ENCODE peak calls at places on chromosomes 16 and 17, in five cellular contexts. P is GM12892, W is heart left ventricle, T is uterus, N is adrenal gland. K is an unnamed sample.

GRCh38 chr17:11557727-11558452 is 40.4 kb upstream of the DNAH9 start:
- DNase-seq in N (no peak), W (no peak), T (no peak), P (no peak), K (peak)

GRCh38 chr16:86517652-86518258 is 7.4 kb downstream of the FOXF1 start:
- DNase-seq in T (peak), N (peak), W (peak), P (no peak), K (peak)

GRCh38 chr16:88785106-88785924 is at the start of gene PIEZO1:
- DNase-seq in N (peak), W (peak), P (peak), T (peak), K (no peak)

GRCh38 chr17:82751171-82751570 is 694 bp upstream of the TBCD start:
- DNase-seq in W (no peak), P (no peak), N (peak), T (no peak), K (no peak)

GRCh38 chr17:67322039-67322787 is 44.2 kb downstream of the PSMD12 start:
- DNase-seq in N (no peak), W (no peak), P (no peak), T (no peak), K (no peak)

GRCh38 chr17:45096141-45096540 is 35.0 kb downstream of the NMT1 start:
- DNase-seq in P (no peak), N (peak), T (no peak), W (no peak), K (no peak)

GRCh38 chr16:79288046-79288445 is 312.5 kb downstream of the MAF start:
- DNase-seq in P (no peak), W (no peak), N (no peak), T (no peak), K (no peak)

GRCh38 chr17:51439395-51440229 is 179.3 kb downstream of the UTP18 start:
- DNase-seq in W (no peak), T (no peak), N (no peak), P (no peak), K (peak)

GRCh38 chr16:86661715-86662114 is 83.4 kb downstream of the FOXL1 start:
- DNase-seq in N (no peak), T (no peak), W (no peak), P (no peak), K (no peak)

GRCh38 chr17:72467841-72468653 is 347.2 kb downstream of the SOX9 start:
- DNase-seq in N (peak), W (no peak), T (no peak), P (no peak), K (no peak)

GRCh38 chr17:22460461-22461063 is 768.2 kb downstream of the KCNJ18 start:
- DNase-seq in W (no peak), T (no peak), P (no peak), N (no peak), K (no peak)

GRCh38 chr17:50845260-50846147 is 10.1 kb downstream of the WFIKKN2 start:
- DNase-seq in W (peak), N (no peak), P (no peak), T (no peak), K (no peak)

GRCh38 chr16:66081967-66082366 is 284.5 kb upstream of the CDH5 start:
- DNase-seq in T (no peak), W (no peak), N (no peak), P (no peak), K (peak)

GRCh38 chr17:62093188-62094155 is 28.4 kb upstream of the MED13 start:
- DNase-seq in N (peak), T (no peak), W (no peak), P (peak), K (no peak)

GRCh38 chr17:68449021-68449739 is 8.1 kb downstream of the WIPI1 start:
- DNase-seq in W (no peak), P (no peak), N (no peak), T (no peak), K (no peak)

GRCh38 chr17:34556384-34556783 is 23.0 kb upstream of the TMEM132E start:
- DNase-seq in T (no peak), N (no peak), P (no peak), W (no peak), K (no peak)

GRCh38 chr17:64683791-64684190 is 21.7 kb upstream of the SMURF2 start:
- DNase-seq in W (no peak), P (no peak), T (no peak), N (no peak), K (no peak)

GRCh38 chr16:20322696-20323095 is 4.6 kb downstream of the GP2 start:
- DNase-seq in W (no peak), P (no peak), N (no peak), T (no peak), K (no peak)

GRCh38 chr17:79183221-79184158 is 108.9 kb downstream of the ENGASE start:
- DNase-seq in P (peak), W (no peak), N (no peak), T (no peak), K (no peak)

GRCh38 chr16:68345351-68345810 is 34.6 kb downstream of the PRMT7 start:
- DNase-seq in W (no peak), N (no peak), T (no peak), P (no peak), K (no peak)
- TF ChIP-seq POLR2A in W (no peak), N (no peak), T (no peak), P (no peak), K (no peak)

DNA sequence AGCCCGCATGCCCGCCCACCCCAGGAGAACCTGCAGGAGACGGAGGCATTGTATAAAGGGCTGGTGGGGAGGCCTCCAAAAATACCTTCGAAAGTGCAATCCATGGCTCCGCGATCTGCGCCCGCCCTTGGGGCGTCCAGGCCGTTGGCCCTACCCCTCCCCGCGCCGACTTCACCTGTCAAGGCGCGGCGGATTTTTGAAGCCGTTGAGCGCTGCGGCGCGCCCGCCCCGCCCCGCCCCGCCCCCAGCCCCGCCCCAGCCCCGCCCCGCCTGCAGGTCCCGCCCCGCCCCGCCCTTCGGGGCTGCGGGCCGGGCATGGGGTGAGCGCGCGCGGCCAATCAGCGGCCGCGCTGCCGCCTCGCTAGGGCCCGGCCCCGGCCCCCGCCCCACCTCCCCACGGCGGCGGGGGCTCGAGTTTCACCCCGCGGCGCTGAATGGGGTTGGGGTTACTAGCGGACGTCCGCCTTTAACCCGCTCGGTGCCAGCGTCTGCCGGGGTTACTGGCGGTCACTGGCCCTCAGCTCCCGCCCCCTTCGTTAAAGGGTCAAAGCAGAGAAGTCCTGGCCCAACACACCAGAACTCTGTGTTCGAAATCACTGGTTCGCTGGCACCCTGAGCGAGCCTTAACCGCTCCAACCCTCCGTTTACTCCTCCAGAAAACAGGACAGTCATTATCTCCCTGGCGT is 13.2 kb downstream of the SREBF1 start:
- DNase-seq in T (peak), N (peak), P (peak), W (peak), K (peak)
- TF ChIP-seq POLR2A in T (no peak), N (no peak), P (peak), W (no peak), K (no peak)

DNA sequence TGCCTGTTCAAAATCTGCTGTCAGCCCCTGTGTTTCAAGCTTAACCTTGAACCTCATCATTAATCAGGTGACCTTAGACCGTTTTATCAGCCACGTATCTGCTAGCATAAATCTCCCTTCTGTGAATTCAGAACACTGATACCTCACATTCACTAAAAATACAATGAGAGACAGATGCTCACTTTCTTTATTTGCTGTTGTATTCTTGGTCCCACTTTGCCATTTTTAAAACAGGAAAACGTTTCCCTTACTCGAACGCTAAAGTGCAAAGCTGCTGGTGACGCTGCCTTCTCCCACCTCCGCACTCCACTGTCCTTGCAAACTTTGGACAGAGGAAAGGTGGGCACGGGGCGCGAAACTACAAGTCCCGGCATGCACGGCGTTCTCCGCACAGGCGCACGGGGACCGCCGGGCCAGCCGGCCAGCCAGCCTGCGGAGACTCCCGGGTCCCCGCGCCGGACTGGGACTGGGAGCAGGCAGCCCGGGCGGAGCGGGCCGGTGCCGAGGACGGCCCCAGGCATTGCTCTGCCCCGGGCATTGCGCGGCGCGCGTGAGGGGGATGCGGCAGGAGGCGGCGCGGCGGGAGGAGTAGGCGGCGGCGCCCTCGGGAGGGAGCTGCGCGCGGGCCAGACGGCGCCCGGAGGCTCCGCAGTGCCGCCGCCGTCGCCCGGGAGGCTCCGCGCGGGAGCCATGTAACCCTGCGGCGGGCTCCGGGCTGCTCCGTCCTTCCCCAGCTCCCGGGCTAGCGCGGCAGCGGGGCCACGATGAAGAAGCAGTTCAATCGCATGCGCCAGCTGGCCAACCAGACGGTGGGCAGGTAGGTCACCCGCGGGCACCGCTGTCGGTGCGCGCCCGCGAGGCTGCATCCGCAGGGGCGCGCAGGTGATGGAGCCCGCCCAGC is at the start of gene ARHGAP44:
- DNase-seq in N (peak), P (peak), W (peak), T (peak), K (no peak)
- TF ChIP-seq POLR2A in N (no peak), P (peak), W (peak), T (peak), K (no peak)

GRCh38 chr16:72093448-72094265 is at the start of the genes DHX38 and TXNL4B:
- DNase-seq in P (peak), T (peak), N (peak), W (peak), K (peak)
- TF ChIP-seq POLR2A in P (peak), T (peak), N (peak), W (peak), K (peak)

GRCh38 chr17:4536742-4537411 is 18.3 kb downstream of the MYBBP1A start:
- DNase-seq in W (no peak), T (peak), N (peak), P (no peak), K (no peak)
- TF ChIP-seq POLR2A in W (no peak), T (no peak), N (no peak), P (no peak), K (no peak)

DNA sequence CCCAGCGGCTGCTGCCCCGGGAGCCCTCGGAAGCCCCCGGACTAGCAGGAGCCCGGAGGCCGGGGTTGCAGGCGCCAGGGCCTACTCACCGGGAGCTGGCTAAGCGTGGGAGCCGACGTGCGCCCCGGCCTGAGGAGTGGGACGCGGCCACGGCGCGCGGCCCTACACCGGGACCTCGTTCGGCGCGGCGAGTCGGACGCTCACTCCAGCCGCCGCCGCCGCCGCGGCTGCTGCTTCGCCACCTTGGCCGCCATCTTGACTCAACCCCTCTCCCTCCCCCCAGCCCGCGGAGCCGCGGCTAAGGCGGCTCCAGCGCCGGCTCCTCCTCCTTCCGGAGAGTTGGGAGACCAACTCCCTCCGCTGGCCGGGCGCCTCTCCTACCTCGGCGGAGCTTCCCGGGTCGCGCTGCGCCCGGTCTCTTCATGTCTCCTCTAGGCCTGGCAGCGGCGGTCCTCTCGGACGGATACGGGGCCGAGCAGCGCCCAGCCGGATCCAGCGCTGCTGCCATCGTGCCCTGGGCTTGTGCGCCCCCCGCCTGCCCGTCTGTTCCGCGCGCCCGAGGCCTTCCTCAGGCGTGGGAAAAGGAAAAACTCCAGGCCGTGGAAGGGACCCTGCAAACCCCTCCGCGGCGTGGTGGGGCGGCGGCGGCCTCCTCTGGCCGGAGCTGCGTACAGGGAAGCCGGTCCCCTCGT is at the start of gene NCOR1:
- DNase-seq in N (peak), P (peak), W (peak), T (peak), K (peak)
- TF ChIP-seq POLR2A in N (peak), P (peak), W (peak), T (peak), K (peak)

GRCh38 chr16:2006317-2006716 is 3.3 kb downstream of the ZNF598 start:
- DNase-seq in W (no peak), T (no peak), N (no peak), P (no peak), K (no peak)
- TF ChIP-seq POLR2A in W (no peak), T (no peak), N (no peak), P (no peak), K (no peak)

GRCh38 chr16:84116720-84117481 is at the start of gene MBTPS1:
- DNase-seq in P (peak), N (peak), T (peak), W (peak), K (peak)

GRCh38 chr16:84120023-84120422 is 3.3 kb upstream of the MBTPS1 start:
- DNase-seq in P (no peak), N (no peak), W (no peak), T (no peak), K (no peak)

GRCh38 chr16:84119368-84119767 is 2.6 kb upstream of the MBTPS1 start:
- DNase-seq in W (no peak), P (no peak), T (no peak), N (no peak), K (no peak)

GRCh38 chr16:84115919-84116719 is 623 bp downstream of the MBTPS1 start:
- DNase-seq in T (no peak), N (peak), W (no peak), P (peak), K (no peak)

DNA sequence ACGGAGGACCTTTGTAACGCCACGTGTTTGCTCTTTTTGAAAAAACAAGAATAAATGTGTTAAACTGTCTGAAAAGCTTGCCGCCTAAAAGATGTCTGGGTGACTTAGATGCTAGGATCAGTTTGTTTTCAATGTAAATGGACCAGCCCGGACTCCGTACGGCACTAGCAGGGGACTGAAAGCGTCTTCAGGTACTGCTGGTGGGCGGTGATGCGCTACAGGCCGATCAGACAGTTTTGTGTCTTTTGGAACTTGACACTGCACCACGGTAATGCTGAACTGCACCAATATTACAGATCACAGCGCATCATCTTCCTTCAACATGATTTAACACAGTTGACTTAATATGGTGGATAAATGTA is 721 bp upstream of the MBTPS1 start:
- DNase-seq in T (no peak), W (no peak), P (no peak), N (peak), K (no peak)
- TF ChIP-seq POLR2A in T (no peak), W (no peak), P (no peak), N (no peak), K (no peak)

DNA sequence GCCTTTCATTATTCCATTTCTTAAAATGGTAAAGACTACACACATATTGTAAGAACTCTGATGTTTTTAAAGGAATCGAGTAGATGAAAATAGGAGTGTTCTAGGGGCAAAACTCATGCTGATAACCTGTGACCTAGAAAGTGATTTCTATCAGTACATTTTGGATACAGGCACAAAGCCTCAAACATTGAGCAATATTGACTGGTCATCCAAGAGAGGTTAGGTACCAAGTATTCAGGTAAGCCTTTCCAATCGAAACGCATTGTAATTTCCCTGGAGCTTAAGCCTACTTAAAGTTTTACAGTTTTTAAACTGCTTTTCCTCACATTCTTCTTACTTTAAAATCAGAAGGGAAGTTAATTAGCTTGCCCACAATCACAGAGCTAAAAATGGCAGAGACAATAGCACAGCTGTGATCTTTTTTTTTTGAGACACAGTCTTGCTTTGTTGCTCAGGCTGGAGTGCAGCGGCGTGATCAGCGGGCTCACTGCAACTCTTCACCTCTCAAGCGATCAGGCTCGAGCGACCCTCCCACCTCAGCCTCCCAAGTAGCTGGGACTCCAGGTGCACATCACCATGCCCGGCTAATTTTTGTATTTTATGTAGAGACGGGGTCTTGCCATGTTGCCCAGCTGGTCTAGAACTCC is 3.3 kb downstream of the GOT2 start:
- DNase-seq in P (no peak), T (no peak), N (no peak), W (no peak), K (no peak)
- TF ChIP-seq POLR2A in P (no peak), T (no peak), N (no peak), W (no peak), K (no peak)